ENCODE peak calls at places on chromosomes 1 and 21, in eight cellular contexts. B is transverse colon, O is cardiac muscle cell, G is Caco-2, R is WTC11, A is A673, L is Peyer's patch, H is Calu3. U is an unnamed sample.

GRCh38 chr1:18647681-18648214 is 17.1 kb downstream of the PAX7 start:
- DNase-seq in B (no peak), O (no peak), G (no peak), R (no peak), A (no peak), L (no peak), H (no peak), U (no peak)

GRCh38 chr1:86247553-86248279 is 91.1 kb upstream of the COL24A1 start:
- DNase-seq in B (no peak), O (no peak), G (no peak), R (no peak), A (peak), L (no peak), H (no peak), U (no peak)

GRCh38 chr1:186155594-186155993 is 219.5 kb downstream of the TPR start:
- DNase-seq in B (no peak), O (peak), G (no peak), R (no peak), A (peak), L (no peak), H (peak), U (no peak)

GRCh38 chr1:203680765-203681164 is 54.1 kb downstream of the ATP2B4 start:
- DNase-seq in B (no peak), O (no peak), G (no peak), R (no peak), A (no peak), L (no peak), H (no peak), U (no peak)

GRCh38 chr1:77513839-77514763 is 168.4 kb downstream of the ZZZ3 start:
- DNase-seq in B (no peak), O (peak), G (no peak), R (peak), A (peak), L (no peak), H (no peak), U (no peak)

GRCh38 chr1:92599184-92599583 is 112.5 kb upstream of the GFI1 start:
- DNase-seq in B (no peak), O (peak), G (no peak), R (no peak), A (peak), L (no peak), H (no peak), U (no peak)

GRCh38 chr1:15271196-15271595 is 24.2 kb downstream of the FHAD1 start:
- DNase-seq in B (no peak), O (no peak), G (no peak), R (no peak), A (no peak), L (no peak), H (no peak), U (no peak)

GRCh38 chr1:96969656-96970163 is 248.1 kb downstream of the PTBP2 start:
- DNase-seq in B (no peak), O (no peak), G (no peak), R (no peak), A (no peak), L (no peak), H (no peak), U (no peak)

GRCh38 chr1:7551442-7551841 is 219.7 kb upstream of the VAMP3 start:
- DNase-seq in B (no peak), O (no peak), G (no peak), R (no peak), A (no peak), L (no peak), H (no peak), U (no peak)

GRCh38 chr21:40457741-40458140 is 389.2 kb downstream of the DSCAM start:
- DNase-seq in B (no peak), O (no peak), G (no peak), R (no peak), A (no peak), L (no peak), H (no peak), U (no peak)

GRCh38 chr1:204391629-204392028 is 20.0 kb downstream of the PPP1R15B start:
- DNase-seq in B (no peak), O (no peak), G (no peak), R (no peak), A (no peak), L (no peak), H (no peak), U (no peak)

GRCh38 chr1:91402023-91402422 is 2.6 kb downstream of the HFM1 start:
- DNase-seq in B (no peak), O (peak), G (no peak), R (no peak), A (peak), L (no peak), H (no peak), U (no peak)

GRCh38 chr1:230441630-230442029 is 15.5 kb upstream of the PGBD5 start:
- DNase-seq in B (no peak), O (no peak), G (no peak), R (peak), A (no peak), L (no peak), H (no peak), U (no peak)

GRCh38 chr1:56168176-56168575 is 411.2 kb downstream of the PLPP3 start:
- DNase-seq in B (no peak), O (no peak), G (no peak), R (no peak), A (no peak), L (no peak), H (no peak), U (no peak)

GRCh38 chr1:201791775-201792166 is 37.2 kb upstream of the IPO9 start:
- DNase-seq in B (no peak), O (peak), G (no peak), R (no peak), A (peak), L (no peak), H (no peak), U (no peak)

DNA sequence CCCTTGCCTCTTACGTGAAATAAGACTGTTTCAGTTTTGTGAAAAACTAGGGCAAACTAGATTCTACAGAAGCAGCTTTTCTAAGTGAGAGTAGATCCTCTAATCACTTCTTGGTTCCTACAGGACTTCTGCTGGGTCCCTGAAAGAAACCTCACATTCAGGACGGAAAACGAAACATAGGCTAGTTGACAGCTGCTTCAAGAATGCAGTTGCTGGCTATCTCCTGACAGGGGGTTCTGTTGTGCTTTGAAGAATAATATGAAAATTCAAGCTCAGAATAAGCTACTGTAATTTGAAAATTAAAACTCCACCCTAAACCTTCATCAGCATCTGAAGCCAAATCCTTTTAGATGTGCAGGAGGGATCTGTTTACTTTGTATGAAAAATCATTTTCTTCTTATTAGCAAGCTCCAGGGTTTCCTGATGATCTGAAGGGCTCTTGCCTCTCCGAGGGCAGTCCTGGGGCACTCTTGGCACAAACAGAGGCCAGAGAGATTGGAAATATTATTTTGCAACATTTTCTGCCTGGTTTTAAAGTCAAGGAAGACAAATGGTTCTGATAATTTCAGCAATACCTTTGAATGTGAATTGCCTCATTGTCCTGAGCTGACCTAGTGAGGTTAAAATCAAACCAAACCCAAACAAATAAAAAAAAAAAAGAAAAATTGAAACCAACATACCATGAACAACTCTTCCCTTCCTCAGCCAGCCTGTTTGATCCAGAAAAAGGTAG is 55.1 kb downstream of the NTMT2 start:
- DNase-seq in B (no peak), O (peak), G (no peak), R (no peak), A (no peak), L (no peak), H (no peak), U (no peak)
- TF ChIP-seq CTCF in B (no peak), O (peak), G (no peak), R (no peak), A (no peak), L (no peak), H (no peak), U (no peak)

DNA sequence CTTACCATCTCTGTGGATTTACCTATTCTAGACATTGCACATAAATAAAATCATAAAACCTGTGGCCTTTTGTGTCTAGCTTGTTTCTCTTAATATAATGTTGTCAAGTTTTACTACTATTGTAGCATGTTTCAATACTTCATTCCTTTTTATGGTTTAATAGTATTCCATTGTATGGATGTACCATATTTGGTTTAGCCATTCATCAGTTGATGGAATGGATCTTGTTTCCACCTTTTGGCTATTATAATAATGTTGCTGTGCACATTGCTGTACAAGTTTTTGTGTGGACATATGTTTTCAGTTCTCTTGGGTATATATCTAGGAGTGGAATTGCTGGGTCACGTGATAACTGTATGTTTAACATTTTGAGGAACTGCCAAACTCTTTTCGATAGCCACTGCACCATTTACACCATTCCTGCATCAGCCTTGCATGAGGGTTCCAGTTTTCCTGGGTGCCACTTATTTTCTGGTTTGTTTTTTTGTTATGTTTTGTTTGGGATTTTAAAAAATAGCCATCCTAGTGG is 66.9 kb downstream of the RNF220 start:
- DNase-seq in B (no peak), O (no peak), G (no peak), R (no peak), A (no peak), L (no peak), H (no peak), U (no peak)
- TF ChIP-seq CTCF in B (no peak), O (no peak), G (no peak), R (no peak), A (no peak), L (no peak), H (no peak), U (no peak)

DNA sequence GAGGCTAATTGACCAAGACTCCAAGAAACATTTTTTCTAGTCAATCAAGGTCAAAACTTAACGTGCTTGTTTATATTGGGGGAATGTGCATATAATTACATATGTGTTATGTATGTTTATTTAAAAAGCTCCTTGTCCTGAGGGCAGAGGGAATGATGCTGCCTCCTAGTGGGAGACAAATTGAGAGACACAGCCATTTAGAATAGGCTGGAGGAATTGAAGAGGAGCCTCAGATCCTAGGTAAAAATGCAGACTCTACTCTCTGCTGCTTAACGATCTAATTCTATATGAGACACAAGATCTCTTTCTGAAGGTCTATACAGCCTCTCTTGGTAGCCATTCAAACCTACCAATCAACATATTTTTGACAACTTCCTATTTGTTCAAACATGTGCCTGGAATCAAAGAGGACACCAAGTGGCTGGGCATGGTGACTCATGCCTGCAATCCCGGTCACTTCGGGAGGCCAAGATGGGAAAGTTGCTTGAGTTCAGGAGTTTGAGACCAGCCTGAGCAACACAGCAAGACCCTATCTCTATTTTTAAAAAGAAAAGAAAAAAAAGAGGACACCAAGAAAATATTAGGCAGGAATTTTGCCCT is 136.6 kb upstream of the ZNF648 start:
- DNase-seq in B (no peak), O (no peak), G (no peak), R (no peak), A (no peak), L (no peak), H (peak), U (no peak)
- TF ChIP-seq CTCF in B (no peak), O (no peak), G (no peak), R (peak), A (peak), L (no peak), H (no peak), U (peak)

GRCh38 chr1:234620786-234621468 is 10.9 kb upstream of the IRF2BP2 start:
- DNase-seq in B (no peak), O (no peak), G (no peak), R (no peak), A (no peak), L (no peak), H (no peak), U (no peak)
- TF ChIP-seq CTCF in B (no peak), O (no peak), G (no peak), R (no peak), A (no peak), L (no peak), H (no peak), U (no peak)

DNA sequence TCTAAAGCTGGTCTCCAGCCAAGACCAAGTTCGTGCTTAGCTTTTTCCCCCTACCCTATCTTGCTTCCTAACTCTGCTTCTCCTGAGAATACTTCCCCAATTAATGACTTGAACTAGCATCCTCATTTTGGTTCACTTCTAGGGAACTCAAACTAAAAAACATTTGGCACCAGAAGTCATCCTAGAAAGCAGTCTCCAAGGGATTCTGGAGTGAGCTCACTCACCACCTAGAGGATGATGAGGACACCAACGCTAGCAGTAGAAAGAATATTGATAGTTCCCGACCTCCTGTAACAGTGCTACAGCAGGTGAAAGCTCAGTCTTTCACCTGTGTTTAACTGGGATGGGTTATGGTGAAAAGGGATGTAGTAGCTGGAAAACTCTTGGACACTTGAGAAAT is 4.7 kb upstream of the PSMB2 start:
- DNase-seq in B (no peak), O (no peak), G (no peak), R (no peak), A (peak), L (no peak), H (peak), U (no peak)
- TF ChIP-seq CTCF in B (no peak), O (peak), G (peak), R (no peak), A (peak), L (no peak), H (no peak), U (peak)

DNA sequence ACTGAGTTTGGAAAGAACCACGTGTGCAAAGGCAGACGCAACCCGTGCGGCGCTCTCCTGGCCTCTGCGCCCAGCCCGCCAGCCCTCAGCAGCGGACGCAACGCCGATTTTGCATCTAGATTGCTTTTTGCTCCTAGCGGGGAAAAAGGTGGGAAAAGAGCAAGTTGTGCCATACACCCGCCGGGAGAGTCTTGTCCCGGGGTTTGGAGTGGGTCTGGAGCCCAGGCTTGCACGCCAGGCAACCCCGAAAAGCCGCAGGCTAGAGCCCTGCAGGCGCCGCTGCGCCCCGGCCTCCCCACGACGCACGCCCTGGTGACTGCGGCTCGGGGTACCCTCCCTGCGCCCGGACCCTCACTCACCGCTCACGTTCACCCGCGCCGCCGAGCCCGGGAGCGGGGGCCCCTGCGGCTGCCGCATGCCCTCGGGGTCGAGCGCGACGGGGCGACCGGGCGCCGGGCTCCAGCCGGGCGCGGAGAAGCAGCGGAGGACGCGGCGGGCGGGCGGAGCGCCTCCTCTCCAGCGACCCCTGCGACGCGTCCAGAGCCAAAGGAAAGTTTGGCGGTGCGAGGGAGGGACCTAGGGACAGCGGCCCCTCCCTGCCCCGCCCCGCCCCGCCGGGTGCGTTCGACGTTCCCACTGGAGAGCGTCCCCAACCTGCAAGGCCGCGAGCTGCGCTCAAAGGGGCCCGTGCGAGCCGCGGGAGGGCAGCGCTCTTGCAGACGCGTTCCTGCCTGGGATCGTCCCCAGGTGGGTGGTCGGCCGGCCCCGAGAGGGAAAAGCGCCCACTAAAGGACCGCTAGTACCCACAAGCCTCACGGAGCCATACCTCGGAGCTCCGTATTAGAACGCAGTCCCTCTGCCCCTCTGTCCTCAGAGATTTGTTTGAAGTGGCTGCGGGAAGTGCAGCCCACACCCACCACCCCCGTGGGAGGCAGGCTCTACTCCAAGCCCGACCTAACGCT is at the start of gene LPAR3:
- DNase-seq in B (peak), O (peak), G (no peak), R (peak), A (peak), L (no peak), H (peak), U (peak)
- TF ChIP-seq CTCF in B (no peak), O (no peak), G (no peak), R (no peak), A (no peak), L (no peak), H (no peak), U (peak)

GRCh38 chr1:40856656-40857302 is 5.4 kb downstream of the CITED4 start:
- DNase-seq in B (no peak), O (no peak), G (no peak), R (no peak), A (no peak), L (no peak), H (no peak), U (no peak)

GRCh38 chr1:40853113-40853999 is 8.8 kb downstream of the CITED4 start:
- DNase-seq in B (no peak), O (no peak), G (no peak), R (no peak), A (no peak), L (no peak), H (no peak), U (no peak)

GRCh38 chr1:40857737-40858136 is 4.4 kb downstream of the CITED4 start:
- DNase-seq in B (no peak), O (no peak), G (no peak), R (no peak), A (no peak), L (no peak), H (no peak), U (no peak)

GRCh38 chr1:40856116-40856515 is 6.0 kb downstream of the CITED4 start:
- DNase-seq in B (no peak), O (no peak), G (no peak), R (no peak), A (no peak), L (no peak), H (no peak), U (no peak)

GRCh38 chr1:40855513-40855912 is 6.7 kb downstream of the CITED4 start:
- DNase-seq in B (no peak), O (no peak), G (no peak), R (peak), A (peak), L (no peak), H (no peak), U (no peak)
- TF ChIP-seq CTCF in B (no peak), O (peak), G (no peak), R (peak), A (peak), L (no peak), H (peak), U (peak)

DNA sequence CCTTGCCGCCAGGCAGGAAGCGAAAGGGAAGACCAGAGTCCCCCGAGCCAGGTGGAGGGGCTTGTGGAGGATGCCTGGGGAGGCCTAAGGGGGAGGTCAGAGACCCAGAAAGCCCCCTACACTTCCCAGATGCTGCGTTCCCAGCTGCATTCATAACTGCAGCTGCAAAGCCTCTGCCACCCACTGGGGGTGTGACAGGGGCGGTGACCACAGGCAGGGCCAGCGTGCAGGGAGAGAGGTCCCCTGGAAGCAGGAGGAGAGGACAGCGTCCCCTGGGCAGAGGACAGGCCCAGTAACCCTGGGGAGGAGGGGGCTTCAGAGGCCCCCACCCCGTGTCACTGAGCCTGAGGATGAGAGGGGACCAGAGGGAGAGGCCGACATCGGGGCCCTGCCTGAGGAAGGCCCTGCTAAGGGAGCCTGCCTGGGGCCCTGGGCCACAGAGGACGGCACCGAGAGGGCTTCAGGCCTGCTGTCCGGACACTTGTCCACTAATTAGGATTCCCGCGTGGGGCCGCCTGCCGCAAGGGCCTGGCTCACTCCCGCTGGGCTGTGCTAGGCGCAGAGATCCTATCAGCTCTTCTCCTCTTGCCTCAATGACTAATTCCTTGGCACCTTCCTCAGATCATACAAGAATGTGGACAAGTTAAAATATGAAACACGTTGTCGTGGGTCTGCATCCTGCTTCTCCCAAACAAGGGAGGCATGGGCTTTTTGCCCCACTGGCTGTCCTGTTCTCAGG is 49.1 kb upstream of the CCDC27 start:
- DNase-seq in B (no peak), O (peak), G (no peak), R (no peak), A (no peak), L (no peak), H (no peak), U (no peak)
- TF ChIP-seq CTCF in B (no peak), O (no peak), G (no peak), R (no peak), A (no peak), L (no peak), H (no peak), U (peak)

GRCh38 chr1:221706862-221707582 is 34.9 kb downstream of the DUSP10 start:
- DNase-seq in B (no peak), O (no peak), G (no peak), R (no peak), A (no peak), L (no peak), H (no peak), U (no peak)
- TF ChIP-seq CTCF in B (no peak), O (no peak), G (no peak), R (no peak), A (no peak), L (no peak), H (no peak), U (no peak)